ENCODE peak calls at places on chromosome 21, in eight cellular contexts. K, W, O, H, R, B, F and N are unnamed samples.

GRCh38 chr21:46452719-46453118 is 6.0 kb upstream of the DIP2A start:
- DNase-seq in B (no peak), W (no peak), H (no peak), R (no peak), K (no peak), F (no peak), O (no peak), N (no peak)

GRCh38 chr21:46518983-46519583 is 60.4 kb downstream of the DIP2A start:
- DNase-seq in H (no peak), R (no peak), F (no peak), K (no peak), O (no peak), W (no peak), B (no peak), N (no peak)

GRCh38 chr21:44094832-44095231 is 12.4 kb upstream of the PWP2 start:
- DNase-seq in O (no peak), F (no peak), K (no peak), H (no peak), R (no peak), B (no peak), W (no peak), N (peak; percentile 17)

GRCh38 chr21:34528131-34528561 is 16.1 kb upstream of the KCNE1 start:
- DNase-seq in F (no peak), H (no peak), W (no peak), O (no peak), K (no peak), B (no peak), R (no peak), N (no peak)

GRCh38 chr21:44755227-44755626 is 43.9 kb upstream of the TSPEAR start:
- DNase-seq in F (no peak), B (no peak), H (no peak), R (peak; percentile 52), K (no peak), W (no peak), O (peak; percentile 5), N (no peak)

GRCh38 chr21:31343680-31344480 is at the start of gene TIAM1:
- DNase-seq in F (peak; percentile 80), W (peak; percentile 76), O (no peak), R (peak; percentile 68), H (peak; percentile 68), B (no peak), K (no peak), N (peak; percentile 47)

GRCh38 chr21:15009964-15010363 is 54.8 kb downstream of the NRIP1 start:
- DNase-seq in R (peak; percentile 89), F (peak; percentile 36), H (no peak), W (no peak), B (no peak), K (no peak), O (no peak), N (no peak)

GRCh38 chr21:36541721-36542139 is 61.8 kb upstream of the CLDN14 start:
- DNase-seq in H (no peak), F (no peak), K (no peak), R (no peak), O (no peak), B (no peak), W (no peak), N (no peak)

GRCh38 chr21:38140192-38140905 is 116.4 kb upstream of the KCNJ15 start:
- DNase-seq in K (no peak), B (no peak), R (peak; percentile 46), O (peak; percentile 78), F (peak; percentile 88), W (no peak), H (peak; percentile 60), N (no peak)

GRCh38 chr21:36135391-36136094 is 664 bp downstream of the CBR3 start:
- DNase-seq in O (peak; percentile 82), K (peak; percentile 84), H (peak; percentile 83), W (peak; percentile 76), F (peak; percentile 87), R (peak; percentile 93), B (no peak), N (no peak)

GRCh38 chr21:31334648-31335121 is 9.4 kb downstream of the TIAM1 start:
- DNase-seq in B (no peak), H (no peak), R (no peak), K (no peak), O (no peak), W (no peak), F (peak; percentile 54), N (no peak)

GRCh38 chr21:38691626-38692025 is 114.1 kb upstream of the ETS2 start:
- DNase-seq in F (no peak), K (no peak), O (no peak), H (no peak), R (no peak), B (no peak), W (no peak), N (no peak)

GRCh38 chr21:36579898-36580297 is 100.0 kb upstream of the CLDN14 start:
- DNase-seq in R (no peak), W (no peak), H (no peak), K (no peak), B (no peak), F (no peak), O (no peak), N (no peak)

GRCh38 chr21:41653944-41654625 is 112.8 kb downstream of the RIPK4 start:
- DNase-seq in K (no peak), O (no peak), F (peak; percentile 44), B (no peak), W (no peak), R (peak; percentile 84), H (no peak), N (no peak)

GRCh38 chr21:34143783-34144182 is 70.4 kb downstream of the MRPS6 start:
- DNase-seq in H (no peak), B (no peak), R (no peak), O (no peak), W (no peak), F (no peak), K (no peak), N (no peak)

GRCh38 chr21:33069994-33070811 is at the start of gene OLIG1:
- DNase-seq in O (no peak), K (no peak), R (peak; percentile 41), F (no peak), W (peak; percentile 83), H (peak; percentile 67), B (no peak), N (no peak)

GRCh38 chr21:41992576-41992975 is 17.6 kb downstream of the ZBTB21 start:
- DNase-seq in R (no peak), W (no peak), F (no peak), K (no peak), H (no peak), O (no peak), B (no peak), N (no peak)

GRCh38 chr21:41622201-41622600 is 114.2 kb upstream of the TMPRSS2 start:
- DNase-seq in K (no peak), O (peak; percentile 62), W (no peak), B (no peak), R (no peak), F (no peak), H (no peak), N (no peak)

GRCh38 chr21:31524140-31524539 is 135.4 kb upstream of the SOD1 start:
- DNase-seq in R (no peak), O (no peak), W (peak; percentile 61), F (no peak), H (no peak), B (no peak), K (no peak), N (no peak)

GRCh38 chr21:41141031-41141457 is 26.9 kb upstream of the BACE2 start:
- DNase-seq in W (no peak), K (no peak), R (peak; percentile 84), O (no peak), H (no peak), B (no peak), F (peak; percentile 28), N (no peak)

GRCh38 chr21:21682172-21682571 is 684.0 kb downstream of the NCAM2 start:
- DNase-seq in B (no peak), F (peak; percentile 41), H (no peak), R (peak; percentile 63), O (no peak), W (no peak), K (no peak), N (no peak)

GRCh38 chr21:41674433-41674832 is 92.4 kb downstream of the RIPK4 start:
- DNase-seq in F (no peak), O (no peak), H (no peak), R (no peak), B (no peak), W (no peak), K (no peak), N (no peak)

GRCh38 chr21:27734146-27734545 is 767.3 kb upstream of the ADAMTS5 start:
- DNase-seq in O (no peak), K (no peak), R (peak; percentile 82), F (peak; percentile 42), W (no peak), B (no peak), H (no peak), N (no peak)

GRCh38 chr21:37000381-37000780 is 6.1 kb upstream of the RIPPLY3 start:
- DNase-seq in R (no peak), W (no peak), K (no peak), B (no peak), F (peak; percentile 27), O (no peak), H (no peak), N (no peak)

GRCh38 chr21:16509466-16509865 is 779.7 kb downstream of the USP25 start:
- DNase-seq in F (no peak), W (no peak), R (peak; percentile 41), O (no peak), H (no peak), K (no peak), B (no peak), N (no peak)

GRCh38 chr21:40466893-40467483 is 380.0 kb downstream of the DSCAM start:
- DNase-seq in O (no peak), F (no peak), H (no peak), K (peak; percentile 68), W (no peak), B (no peak), R (peak; percentile 1), N (no peak)

GRCh38 chr21:33238146-33238545 is 8.4 kb downstream of the IFNAR2 start:
- DNase-seq in H (no peak), O (no peak), R (peak; percentile 16), B (no peak), F (no peak), K (peak; percentile 60), W (no peak), N (no peak)

GRCh38 chr21:44092201-44092600 is 15.0 kb upstream of the PWP2 start:
- DNase-seq in K (no peak), B (no peak), O (no peak), F (no peak), H (no peak), R (no peak), W (no peak), N (no peak)

GRCh38 chr21:17196619-17197018 is 316.2 kb upstream of the CXADR start:
- DNase-seq in O (no peak), H (no peak), W (no peak), R (no peak), K (no peak), F (peak; percentile 39), B (no peak), N (no peak)